ENCODE peak calls at places on chromosomes 5 and 9, in six cellular contexts. T is nephron progenitor cell; Z is MM.1S; S is GM12865; R is CD8-positive, alpha-beta T cell; J is IMR-90. B is an unnamed sample.

GRCh38 chr9:117412006-117412715 is 2.7 kb downstream of the ASTN2 start:
- DNase-seq in J (no peak), Z (no peak), T (no peak), R (no peak), S (no peak), B (no peak)

GRCh38 chr5:127922603-127923002 is 161.0 kb upstream of the SLC12A2 start:
- DNase-seq in S (no peak), Z (no peak), J (peak), T (no peak), R (no peak), B (no peak)

GRCh38 chr5:56148453-56148971 is 84.6 kb downstream of the ANKRD55 start:
- DNase-seq in S (peak), T (peak), J (no peak), R (no peak), Z (peak), B (peak)

GRCh38 chr9:34985311-34985899 is 4.1 kb upstream of the DNAJB5 start:
- DNase-seq in Z (peak), J (peak), T (peak), S (peak), R (peak), B (peak)

GRCh38 chr5:147691134-147691533 is 91.4 kb downstream of the JAKMIP2 start:
- DNase-seq in J (no peak), T (no peak), Z (no peak), S (no peak), R (no peak), B (no peak)

GRCh38 chr5:153794327-153794726 is 244.4 kb downstream of the FAM114A2 start:
- DNase-seq in R (no peak), Z (no peak), J (no peak), S (no peak), T (no peak), B (no peak)

GRCh38 chr5:151221574-151221973 is 2.3 kb downstream of the CCDC69 start:
- DNase-seq in R (no peak), T (no peak), S (no peak), J (peak), Z (no peak), B (no peak)

GRCh38 chr9:5698810-5699556 is 70.1 kb downstream of the RIC1 start:
- DNase-seq in T (no peak), S (no peak), J (peak), Z (no peak), R (no peak), B (no peak)

GRCh38 chr5:149157330-149157729 is 16.0 kb downstream of the ABLIM3 start:
- DNase-seq in R (no peak), S (no peak), Z (no peak), T (no peak), J (no peak), B (no peak)

GRCh38 chr9:125436613-125437443 is 175.2 kb downstream of the GAPVD1 start:
- DNase-seq in R (no peak), S (no peak), J (no peak), Z (no peak), T (no peak), B (no peak)

GRCh38 chr5:1177826-1178528 is 23.4 kb upstream of the SLC6A19 start:
- DNase-seq in Z (no peak), T (no peak), J (no peak), S (no peak), R (no peak), B (no peak)

GRCh38 chr5:120240716-120241115 is 223.4 kb upstream of the PRR16 start:
- DNase-seq in T (no peak), S (no peak), Z (no peak), J (peak), R (no peak), B (no peak)

GRCh38 chr5:106545325-106545724 is 1125.4 kb downstream of the EFNA5 start:
- DNase-seq in R (no peak), Z (no peak), J (no peak), S (no peak), T (no peak), B (no peak)

GRCh38 chr5:60161340-60161934 is 267.9 kb upstream of the PDE4D start:
- DNase-seq in S (peak), J (peak), T (no peak), R (no peak), Z (peak), B (peak)

GRCh38 chr9:114900937-114901802 is 29.2 kb downstream of the TNFSF8 start:
- DNase-seq in T (no peak), S (no peak), R (no peak), Z (peak), J (peak), B (no peak)

GRCh38 chr9:82552784-82553183 is 510.2 kb downstream of the RASEF start:
- DNase-seq in J (no peak), Z (no peak), S (no peak), R (no peak), T (no peak), B (no peak)

GRCh38 chr9:82548030-82548429 is 514.9 kb downstream of the RASEF start:
- DNase-seq in R (no peak), J (no peak), Z (no peak), S (no peak), T (no peak), B (no peak)

GRCh38 chr9:82546131-82546530 is 516.8 kb downstream of the RASEF start:
- DNase-seq in Z (no peak), S (no peak), T (no peak), J (no peak), R (no peak), B (no peak)

GRCh38 chr9:82553654-82554366 is 509.1 kb downstream of the RASEF start:
- DNase-seq in J (peak), T (no peak), R (no peak), S (peak), Z (no peak), B (no peak)

GRCh38 chr9:82549174-82549821 is 513.6 kb downstream of the RASEF start:
- DNase-seq in T (no peak), S (no peak), J (no peak), R (no peak), Z (no peak), B (no peak)
- TF ChIP-seq CTCF in T (no peak), S (no peak), J (no peak), R (no peak), Z (no peak), B (no peak)

GRCh38 chr5:38847549-38848341 is 1.9 kb downstream of the OSMR start:
- DNase-seq in R (no peak), J (peak), T (no peak), S (no peak), Z (no peak), B (no peak)
- TF ChIP-seq CTCF in R (no peak), J (no peak), T (no peak), S (no peak), Z (no peak), B (no peak)

GRCh38 chr9:23153058-23153457 is 673.0 kb downstream of the ELAVL2 start:
- DNase-seq in Z (no peak), J (no peak), T (no peak), S (peak), R (no peak), B (no peak)
- TF ChIP-seq CTCF in Z (no peak), J (no peak), T (no peak), S (peak), R (no peak), B (no peak)

DNA sequence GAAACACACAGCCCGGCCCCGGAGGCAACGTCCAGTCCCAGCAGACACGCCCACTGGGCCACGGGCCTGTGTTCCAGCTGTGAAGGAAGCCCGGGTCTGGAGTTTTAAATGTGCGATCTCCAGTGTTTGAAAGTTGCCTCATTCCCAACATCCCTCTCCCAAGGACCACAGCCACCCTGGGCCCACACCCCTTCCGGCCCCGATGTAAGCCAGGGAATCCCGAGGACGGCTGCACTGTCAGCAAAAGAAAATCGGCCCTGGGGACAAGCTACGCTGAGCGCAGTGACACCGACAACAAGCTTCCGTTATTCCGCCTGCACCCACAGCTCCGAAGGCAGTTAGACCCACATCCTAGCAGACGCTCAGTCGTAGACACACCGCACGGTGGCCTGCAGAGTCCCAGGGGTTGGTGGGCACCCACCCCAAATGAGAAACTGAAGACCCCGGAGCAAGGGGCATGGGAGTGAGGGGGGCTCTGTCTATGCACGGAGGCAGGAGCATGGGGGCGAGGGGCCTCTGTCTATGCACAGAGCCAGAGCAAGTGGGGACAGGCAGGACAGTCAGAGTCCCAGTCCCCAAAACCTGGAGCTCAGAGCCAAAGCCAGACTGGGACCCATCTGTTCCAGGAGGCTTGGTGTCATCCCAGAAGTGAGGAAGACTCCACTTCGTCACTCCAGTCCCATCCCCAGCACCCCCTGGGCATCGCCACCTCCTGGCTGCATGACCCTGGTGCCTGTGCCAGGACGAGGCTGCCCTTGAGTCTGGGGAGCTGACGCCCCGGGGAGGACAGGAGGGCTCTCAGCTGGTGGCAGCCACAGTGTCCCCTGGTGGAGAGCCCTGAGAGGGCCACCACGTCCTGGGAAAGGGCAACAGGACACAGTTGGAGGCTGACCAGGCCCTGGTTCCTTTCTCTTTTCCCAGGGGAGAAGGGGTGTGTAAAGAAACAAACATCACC is 23.4 kb downstream of the GLT6D1 start:
- DNase-seq in Z (no peak), T (no peak), S (no peak), J (no peak), R (no peak), B (peak)
- TF ChIP-seq CTCF in Z (no peak), T (peak), S (no peak), J (no peak), R (no peak), B (no peak)

DNA sequence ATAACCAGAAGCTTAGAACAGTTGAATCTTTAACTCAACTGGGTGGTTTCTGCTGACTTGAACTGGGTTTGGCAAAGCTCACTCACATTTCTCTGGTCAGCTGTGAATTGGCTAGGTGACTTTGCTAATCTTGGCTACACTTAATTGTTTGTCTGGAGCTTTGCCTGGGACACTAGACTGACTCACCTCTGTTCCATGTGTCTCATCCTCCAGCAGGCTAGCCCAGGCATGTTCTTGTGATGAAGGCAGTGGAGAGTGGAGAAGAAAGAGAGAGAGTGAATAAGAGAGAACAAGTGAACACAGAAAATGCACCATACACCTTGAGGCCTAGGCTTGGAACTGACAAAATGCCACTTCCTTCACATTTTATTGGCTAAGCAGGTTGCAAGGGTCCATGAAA is 32.6 kb downstream of the SPATA31D1 start:
- DNase-seq in J (peak), R (no peak), Z (no peak), S (no peak), T (no peak), B (no peak)
- TF ChIP-seq CTCF in J (no peak), R (no peak), Z (no peak), S (no peak), T (no peak), B (no peak)

DNA sequence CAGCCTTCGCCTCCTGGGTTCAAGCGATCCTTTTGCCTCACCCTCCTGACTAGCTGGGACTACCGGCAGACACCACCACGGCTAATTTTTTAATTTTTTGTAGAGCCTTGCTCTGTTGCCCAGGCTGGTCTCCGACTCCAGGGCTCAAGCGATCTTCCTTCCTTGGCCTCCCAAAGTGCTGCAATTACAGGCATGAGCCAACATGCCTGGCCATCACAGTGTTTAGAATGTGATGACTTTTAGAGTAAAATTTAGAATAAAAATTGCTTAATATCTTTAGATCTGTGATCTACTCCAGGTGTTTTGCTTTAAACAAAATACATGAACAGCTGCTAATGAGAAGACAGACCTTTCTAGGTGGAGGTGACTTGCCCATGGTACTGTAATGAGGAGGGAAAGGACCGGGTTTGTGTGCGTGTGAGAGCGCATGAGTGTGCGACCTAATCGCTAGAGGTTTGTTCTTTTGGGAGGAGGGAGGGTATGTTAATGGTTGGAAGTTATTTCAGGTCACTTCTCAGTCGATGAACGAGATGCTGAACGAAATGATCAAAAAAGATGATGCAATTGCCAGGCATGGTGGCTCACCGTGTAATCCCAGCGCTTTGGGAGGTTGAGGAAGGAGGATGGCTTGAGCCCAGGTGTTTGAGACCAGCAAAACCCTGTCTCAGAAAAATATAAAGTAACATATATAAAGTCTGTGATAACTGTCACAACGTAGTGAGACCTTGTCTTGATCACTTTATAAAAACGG is 2.0 kb downstream of the CNOT6 start:
- DNase-seq in S (no peak), R (no peak), T (no peak), Z (no peak), J (no peak), B (no peak)
- TF ChIP-seq CTCF in S (no peak), R (no peak), T (no peak), Z (no peak), J (no peak), B (no peak)

DNA sequence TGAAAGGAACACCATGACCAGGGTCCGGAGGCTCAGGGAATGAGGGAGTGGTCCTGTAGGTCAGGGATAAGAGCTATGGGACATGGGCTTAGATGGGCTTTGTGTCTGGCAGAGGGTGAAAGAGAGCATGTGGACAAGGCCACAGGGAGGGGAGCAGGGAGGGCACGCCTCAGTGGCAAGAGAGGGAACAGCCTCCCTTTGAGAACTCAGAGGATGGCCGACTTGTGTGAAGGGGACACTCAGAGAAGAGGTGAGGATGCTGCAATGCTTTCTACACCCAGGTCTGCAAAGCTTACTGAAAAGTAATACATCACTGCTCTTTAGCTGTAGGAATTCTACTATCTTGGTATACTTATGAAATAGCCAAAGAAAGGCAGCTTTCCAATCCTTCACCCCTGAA is 23.5 kb downstream of the MED10 start:
- DNase-seq in Z (no peak), T (no peak), R (no peak), J (no peak), S (no peak), B (no peak)
- TF ChIP-seq CTCF in Z (no peak), T (no peak), R (no peak), J (no peak), S (no peak), B (no peak)

DNA sequence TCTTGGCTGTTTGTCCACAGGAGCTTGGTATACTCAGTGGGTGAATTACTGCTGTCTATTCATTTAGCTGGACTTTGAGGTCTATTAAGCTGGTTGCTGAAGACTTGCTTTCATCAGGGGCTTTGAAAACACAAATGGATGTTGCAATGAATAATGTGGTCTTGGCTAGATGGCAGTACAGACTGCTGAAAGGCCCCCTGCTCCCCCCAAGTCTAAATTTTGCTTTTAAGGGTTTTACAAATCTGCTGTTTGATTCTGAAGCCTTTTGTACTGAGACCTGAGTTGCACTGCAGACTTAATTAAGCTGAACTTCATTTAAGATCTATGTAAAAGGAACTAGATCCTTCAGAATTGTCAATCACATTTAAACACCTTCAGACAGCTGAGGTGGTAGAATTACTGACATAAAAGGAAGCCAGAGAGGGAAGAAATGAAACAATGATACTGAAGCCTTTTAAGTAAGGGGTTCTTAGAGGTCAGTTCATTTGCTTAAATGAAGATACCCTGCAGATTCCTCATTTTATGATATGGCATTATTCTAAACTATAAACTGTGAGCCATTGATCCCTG is 37.3 kb downstream of the KCTD16 start:
- DNase-seq in T (no peak), R (no peak), S (no peak), Z (no peak), J (no peak), B (no peak)
- TF ChIP-seq CTCF in T (no peak), R (no peak), S (no peak), Z (peak), J (peak), B (no peak)